ENCODE peak calls at places on chromosome X, in four cellular contexts. One of them, this sample, is unnamed.

GRCh38 chrX:133985164-133986007 is at the start of gene GPC3:
- DNase-seq in GM12878: no peak
- DNase-seq in HepG2: peak
- DNase-seq in HEK293T: peak
- DNase-seq in this sample: peak

GRCh38 chrX:86436116-86436515 is 287.9 kb downstream of the DACH2 start:
- DNase-seq in HepG2: no peak
- DNase-seq in GM12878: no peak
- DNase-seq in HEK293T: no peak
- DNase-seq in this sample: no peak

GRCh38 chrX:1026263-1027015 is 186.0 kb downstream of the CRLF2 start:
- DNase-seq in HepG2: no peak
- DNase-seq in GM12878: peak
- DNase-seq in HEK293T: no peak
- DNase-seq in this sample: no peak

GRCh38 chrX:5113128-5113527 is 1115.5 kb downstream of the NLGN4X start:
- DNase-seq in HepG2: no peak
- DNase-seq in HEK293T: peak
- DNase-seq in GM12878: no peak
- DNase-seq in this sample: no peak

GRCh38 chrX:87693204-87693603 is 175.6 kb downstream of the KLHL4 start:
- DNase-seq in HEK293T: no peak
- DNase-seq in HepG2: no peak
- DNase-seq in GM12878: no peak
- DNase-seq in this sample: no peak

GRCh38 chrX:50980251-50980650 is 69.7 kb downstream of the BMP15 start:
- DNase-seq in HepG2: no peak
- DNase-seq in GM12878: no peak
- DNase-seq in HEK293T: no peak
- DNase-seq in this sample: no peak

GRCh38 chrX:44012484-44013096 is 39.4 kb upstream of the NDP start:
- DNase-seq in GM12878: no peak
- DNase-seq in HepG2: no peak
- DNase-seq in HEK293T: no peak
- DNase-seq in this sample: no peak

GRCh38 chrX:148536961-148537360 is 36.5 kb downstream of the AFF2 start:
- DNase-seq in GM12878: no peak
- DNase-seq in HepG2: no peak
- DNase-seq in HEK293T: no peak
- DNase-seq in this sample: no peak

GRCh38 chrX:96183843-96184242 is 500.8 kb upstream of the DIAPH2 start:
- DNase-seq in HEK293T: no peak
- DNase-seq in GM12878: no peak
- DNase-seq in HepG2: no peak
- DNase-seq in this sample: no peak

GRCh38 chrX:26032141-26032917 is 105.8 kb upstream of the MAGEB18 start:
- DNase-seq in HepG2: no peak
- DNase-seq in GM12878: no peak
- DNase-seq in HEK293T: no peak
- DNase-seq in this sample: no peak

GRCh38 chrX:1169198-1169597 is 43.3 kb downstream of the CRLF2 start:
- DNase-seq in GM12878: no peak
- DNase-seq in HEK293T: no peak
- DNase-seq in HepG2: no peak
- DNase-seq in this sample: no peak

GRCh38 chrX:72243472-72243871 is 4.6 kb upstream of the ERCC6L start:
- DNase-seq in HEK293T: no peak
- DNase-seq in GM12878: no peak
- DNase-seq in HepG2: no peak
- DNase-seq in this sample: no peak

GRCh38 chrX:103791233-103791632 is 14.6 kb downstream of the PLP1 start:
- DNase-seq in HEK293T: peak
- DNase-seq in HepG2: no peak
- DNase-seq in GM12878: no peak
- DNase-seq in this sample: peak

GRCh38 chrX:68840256-68840655 is 11.4 kb downstream of the EFNB1 start:
- DNase-seq in GM12878: no peak
- DNase-seq in HepG2: no peak
- DNase-seq in HEK293T: no peak
- DNase-seq in this sample: no peak

GRCh38 chrX:44945736-44946135 is 72.7 kb downstream of the KDM6A start:
- DNase-seq in HEK293T: no peak
- DNase-seq in HepG2: peak
- DNase-seq in GM12878: no peak
- DNase-seq in this sample: peak

GRCh38 chrX:14936561-14936960 is 63.3 kb downstream of the MOSPD2 start:
- DNase-seq in HEK293T: no peak
- DNase-seq in HepG2: no peak
- DNase-seq in GM12878: no peak
- DNase-seq in this sample: peak

GRCh38 chrX:153438522-153438921 is 7.3 kb downstream of the TREX2 start:
- DNase-seq in GM12878: no peak
- DNase-seq in HEK293T: peak
- DNase-seq in HepG2: peak
- DNase-seq in this sample: no peak

GRCh38 chrX:143363419-143363818 is 153.9 kb downstream of the SPANXN3 start:
- DNase-seq in HepG2: no peak
- DNase-seq in HEK293T: no peak
- DNase-seq in GM12878: no peak
- DNase-seq in this sample: no peak

GRCh38 chrX:48890296-48890925 is 7.2 kb downstream of the TIMM17B start:
- DNase-seq in HEK293T: no peak
- DNase-seq in GM12878: no peak
- DNase-seq in HepG2: no peak
- DNase-seq in this sample: peak

GRCh38 chrX:109508915-109509314 is 27.0 kb upstream of the GUCY2F start:
- DNase-seq in HepG2: no peak
- DNase-seq in GM12878: no peak
- DNase-seq in HEK293T: no peak
- DNase-seq in this sample: no peak

GRCh38 chrX:40174594-40175415 is 77.0 kb upstream of the BCOR start:
- DNase-seq in HepG2: peak
- DNase-seq in HEK293T: no peak
- DNase-seq in GM12878: no peak
- DNase-seq in this sample: no peak

GRCh38 chrX:63761639-63762038 is 23.4 kb downstream of the ARHGEF9 start:
- DNase-seq in HEK293T: no peak
- DNase-seq in GM12878: peak
- DNase-seq in HepG2: no peak
- DNase-seq in this sample: no peak

GRCh38 chrX:44784241-44784640 is 59.6 kb upstream of the DUSP21 start:
- DNase-seq in HepG2: no peak
- DNase-seq in HEK293T: no peak
- DNase-seq in GM12878: no peak
- DNase-seq in this sample: no peak

GRCh38 chrX:84735025-84735424 is 232.8 kb upstream of the HDX start:
- DNase-seq in HepG2: peak
- DNase-seq in HEK293T: no peak
- DNase-seq in GM12878: no peak
- DNase-seq in this sample: no peak

GRCh38 chrX:68683580-68683979 is 36.1 kb downstream of the STARD8 start:
- DNase-seq in HEK293T: no peak
- DNase-seq in GM12878: no peak
- DNase-seq in HepG2: no peak
- DNase-seq in this sample: no peak

GRCh38 chrX:24672701-24673190 is 21.0 kb upstream of the POLA1 start:
- DNase-seq in HEK293T: no peak
- DNase-seq in HepG2: peak
- DNase-seq in GM12878: no peak
- DNase-seq in this sample: no peak

GRCh38 chrX:12919620-12920019 is 13.2 kb downstream of the TLR8 start:
- DNase-seq in GM12878: no peak
- DNase-seq in HepG2: no peak
- DNase-seq in HEK293T: no peak
- DNase-seq in this sample: no peak

GRCh38 chrX:25001808-25002657 is 13.7 kb downstream of the ARX start:
- DNase-seq in GM12878: no peak
- DNase-seq in HepG2: no peak
- DNase-seq in HEK293T: no peak
- DNase-seq in this sample: no peak

GRCh38 chrX:22057667-22058066 is 25.5 kb downstream of the PHEX start:
- DNase-seq in GM12878: no peak
- DNase-seq in HEK293T: no peak
- DNase-seq in HepG2: no peak
- DNase-seq in this sample: no peak

GRCh38 chrX:50971390-50971789 is 60.9 kb downstream of the BMP15 start:
- DNase-seq in HepG2: no peak
- DNase-seq in GM12878: no peak
- DNase-seq in HEK293T: no peak
- DNase-seq in this sample: no peak

GRCh38 chrX:353566-354535 is 32.9 kb downstream of the PPP2R3B start:
- DNase-seq in HepG2: no peak
- DNase-seq in HEK293T: no peak
- DNase-seq in GM12878: no peak
- DNase-seq in this sample: no peak

GRCh38 chrX:115560211-115560977 is 580 bp upstream of the PLS3 start:
- DNase-seq in HEK293T: peak
- DNase-seq in GM12878: no peak
- DNase-seq in HepG2: peak
- DNase-seq in this sample: no peak
- TF ChIP-seq TARDBP in HEK293T: no peak
- TF ChIP-seq TARDBP in GM12878: no peak
- TF ChIP-seq TARDBP in HepG2: no peak
- TF ChIP-seq TARDBP in this sample: no peak

DNA sequence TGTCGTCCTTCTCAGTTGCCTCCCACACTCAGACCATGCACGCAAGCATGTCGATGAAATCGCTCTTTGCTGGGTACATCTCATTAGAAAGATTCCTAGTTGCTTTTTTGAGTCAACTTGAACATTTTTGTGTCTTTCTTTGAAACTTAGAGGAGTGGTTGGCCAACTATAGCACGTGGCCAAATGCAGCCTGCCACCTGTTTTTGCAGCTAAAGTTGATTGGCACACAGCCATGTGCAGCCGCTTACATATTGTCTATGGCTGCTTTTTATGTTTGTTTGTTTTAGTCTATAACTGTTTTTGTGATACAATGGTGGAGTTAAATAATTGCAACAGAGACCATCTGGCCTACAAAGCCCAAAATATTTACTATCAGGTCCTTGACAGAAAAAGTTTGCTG is 86.3 kb downstream of the CLCN4 start:
- DNase-seq in HEK293T: no peak
- DNase-seq in GM12878: no peak
- DNase-seq in HepG2: no peak
- DNase-seq in this sample: no peak
- TF ChIP-seq TARDBP in HEK293T: no peak
- TF ChIP-seq TARDBP in GM12878: no peak
- TF ChIP-seq TARDBP in HepG2: no peak
- TF ChIP-seq TARDBP in this sample: no peak

GRCh38 chrX:18290200-18290599 is 64.3 kb downstream of the SCML2 start:
- DNase-seq in HEK293T: peak
- DNase-seq in GM12878: no peak
- DNase-seq in HepG2: no peak
- DNase-seq in this sample: no peak
- TF ChIP-seq TARDBP in HEK293T: no peak
- TF ChIP-seq TARDBP in GM12878: no peak
- TF ChIP-seq TARDBP in HepG2: no peak
- TF ChIP-seq TARDBP in this sample: no peak

DNA sequence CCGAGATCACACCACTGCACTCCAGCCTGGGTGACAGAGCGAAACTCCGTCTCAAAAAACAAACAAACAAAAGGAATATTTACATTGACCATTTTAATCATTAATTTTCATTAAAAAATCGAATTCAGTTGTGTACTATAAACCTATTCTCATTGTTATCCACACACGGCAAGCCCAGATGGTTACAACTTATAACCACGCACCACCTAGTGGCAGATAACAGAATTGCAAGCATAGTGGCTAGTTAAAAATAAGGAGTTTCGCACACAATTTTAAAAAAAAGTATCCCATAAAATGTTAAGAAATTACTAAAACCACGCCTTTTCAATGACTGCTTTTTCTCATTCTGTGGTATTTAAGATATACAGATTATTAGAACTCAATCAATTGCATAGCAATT is 25.4 kb downstream of the MBNL3 start:
- DNase-seq in HepG2: no peak
- DNase-seq in GM12878: no peak
- DNase-seq in HEK293T: no peak
- DNase-seq in this sample: peak
- TF ChIP-seq TARDBP in HepG2: no peak
- TF ChIP-seq TARDBP in GM12878: no peak
- TF ChIP-seq TARDBP in HEK293T: no peak
- TF ChIP-seq TARDBP in this sample: no peak

GRCh38 chrX:108224727-108225455 is 133.3 kb downstream of the ATG4A start:
- DNase-seq in GM12878: peak
- DNase-seq in HEK293T: peak
- DNase-seq in HepG2: peak
- DNase-seq in this sample: peak
- TF ChIP-seq TARDBP in GM12878: no peak
- TF ChIP-seq TARDBP in HEK293T: no peak
- TF ChIP-seq TARDBP in HepG2: no peak
- TF ChIP-seq TARDBP in this sample: no peak